ENCODE peak calls at places on chromosomes 12 and 14, in six cellular contexts. E is neural progenitor cell, W is HepG2, D is endothelial cell of umbilical vein, C is fibroblast of lung, I is SK-N-SH. G is an unnamed sample.

GRCh38 chr12:45583011-45583657 is 146.4 kb upstream of the ARID2 start:
- DNase-seq in E (no peak), W (no peak), D (no peak), C (peak), I (peak), G (no peak)

GRCh38 chr12:113298861-113299545 is 35.9 kb downstream of the SLC8B1 start:
- DNase-seq in E (no peak), W (no peak), D (no peak), C (no peak), I (no peak), G (no peak)

GRCh38 chr12:10614056-10614370 is 604 bp upstream of the MAGOHB start:
- DNase-seq in E (peak), W (no peak), D (no peak), C (peak), I (peak), G (no peak)

GRCh38 chr12:129911437-129912049 is 7.7 kb upstream of the TMEM132D start:
- DNase-seq in E (peak), W (peak), D (no peak), C (no peak), I (peak), G (peak)

GRCh38 chr14:74829238-74829637 is 46.7 kb downstream of the PROX2 start:
- DNase-seq in E (no peak), W (no peak), D (no peak), C (no peak), I (no peak), G (no peak)

GRCh38 chr12:3836641-3837040 is 36.6 kb downstream of the PARP11 start:
- DNase-seq in E (no peak), W (no peak), D (no peak), C (no peak), I (no peak), G (no peak)

GRCh38 chr12:120962487-120963054 is 15.8 kb upstream of the HNF1A start:
- DNase-seq in E (no peak), W (no peak), D (no peak), C (no peak), I (no peak), G (peak)

GRCh38 chr14:68514611-68515194 is 278.2 kb downstream of the ZFP36L1 start:
- DNase-seq in E (no peak), W (no peak), D (no peak), C (no peak), I (no peak), G (peak)

GRCh38 chr12:117674313-117674712 is 294.5 kb downstream of the KSR2 start:
- DNase-seq in E (no peak), W (no peak), D (peak), C (no peak), I (no peak), G (peak)

GRCh38 chr14:99143793-99144192 is 128.2 kb downstream of the BCL11B start:
- DNase-seq in E (no peak), W (no peak), D (no peak), C (no peak), I (no peak), G (no peak)

GRCh38 chr12:4482936-4483335 is 37.3 kb upstream of the FGF6 start:
- DNase-seq in E (no peak), W (no peak), D (no peak), C (no peak), I (no peak), G (no peak)

GRCh38 chr14:68692216-68692615 is 100.7 kb downstream of the ZFP36L1 start:
- DNase-seq in E (no peak), W (no peak), D (no peak), C (no peak), I (no peak), G (no peak)

GRCh38 chr14:87966816-87967215 is 26.2 kb downstream of the GALC start:
- DNase-seq in E (no peak), W (no peak), D (no peak), C (no peak), I (no peak), G (peak)

GRCh38 chr14:35385042-35385839 is 19.3 kb downstream of the NFKBIA start:
- DNase-seq in E (peak), W (peak), D (peak), C (peak), I (peak), G (no peak)

GRCh38 chr14:99520571-99521081 is 39.4 kb downstream of the CCNK start:
- DNase-seq in E (no peak), W (no peak), D (no peak), C (no peak), I (no peak), G (no peak)

GRCh38 chr14:53153702-53154112 is 584 bp upstream of the DDHD1 start:
- DNase-seq in E (no peak), W (no peak), D (no peak), C (no peak), I (no peak), G (no peak)

GRCh38 chr12:38258411-38258810 is 58.2 kb upstream of the ALG10B start:
- DNase-seq in E (no peak), W (no peak), D (no peak), C (no peak), I (no peak), G (no peak)

GRCh38 chr14:67480011-67480410 is 8.5 kb downstream of the TMEM229B start:
- DNase-seq in E (no peak), W (no peak), D (no peak), C (no peak), I (peak), G (no peak)

GRCh38 chr12:53974084-53975018 is at the start of gene HOTAIR:
- DNase-seq in E (no peak), W (no peak), D (no peak), C (no peak), I (peak), G (peak)

GRCh38 chr14:99537399-99537798 is 56.2 kb downstream of the CCNK start:
- DNase-seq in E (peak), W (no peak), D (peak), C (peak), I (no peak), G (peak)

GRCh38 chr12:108714866-108715265 is 16.5 kb downstream of the CORO1C start:
- DNase-seq in E (no peak), W (no peak), D (no peak), C (no peak), I (no peak), G (no peak)

GRCh38 chr12:8081921-8082577 is at the start of gene NECAP1:
- DNase-seq in E (peak), W (peak), D (peak), C (peak), I (peak), G (peak)

GRCh38 chr14:103104654-103105511 is 10.4 kb downstream of the EXOC3L4 start:
- DNase-seq in E (peak), W (no peak), D (no peak), C (peak), I (peak), G (peak)

GRCh38 chr12:28177461-28177860 is 12.8 kb upstream of the CCDC91 start:
- DNase-seq in E (no peak), W (no peak), D (no peak), C (no peak), I (no peak), G (peak)

GRCh38 chr12:12301122-12301521 is 34.3 kb upstream of the LRP6 start:
- DNase-seq in E (no peak), W (no peak), D (no peak), C (no peak), I (no peak), G (no peak)

GRCh38 chr12:96471368-96472040 is 17.9 kb upstream of the CFAP54 start:
- DNase-seq in E (no peak), W (no peak), D (peak), C (peak), I (no peak), G (peak)

GRCh38 chr12:120760349-120761245 is 35.0 kb downstream of the ACADS start:
- DNase-seq in E (no peak), W (no peak), D (no peak), C (no peak), I (no peak), G (no peak)

GRCh38 chr14:103613517-103613916 is 15.5 kb upstream of the KLC1 start:
- DNase-seq in E (no peak), W (peak), D (no peak), C (peak), I (no peak), G (no peak)

GRCh38 chr12:7130791-7131501 is 775 bp downstream of the CLSTN3 start:
- DNase-seq in E (peak), W (no peak), D (peak), C (peak), I (peak), G (peak)

GRCh38 chr12:130013771-130014484 is 110.1 kb upstream of the TMEM132D start:
- DNase-seq in E (peak), W (peak), D (no peak), C (peak), I (peak), G (peak)

GRCh38 chr14:51950007-51950406 is 39.3 kb upstream of the RTRAF start:
- DNase-seq in E (no peak), W (no peak), D (no peak), C (peak), I (no peak), G (no peak)

GRCh38 chr12:101772019-101772774 is 32.9 kb upstream of the SYCP3 start:
- DNase-seq in E (no peak), W (no peak), D (no peak), C (no peak), I (no peak), G (no peak)

GRCh38 chr12:131353826-131354225 is 357.1 kb upstream of the SFSWAP start:
- DNase-seq in E (no peak), W (no peak), D (no peak), C (no peak), I (no peak), G (peak)
- H3K27ac ChIP-seq in E (no peak), W (no peak), D (no peak), C (no peak), I (no peak), G (no peak)

GRCh38 chr14:80942158-80942738 is 710 bp upstream of the CEP128 start:
- DNase-seq in E (no peak), W (no peak), D (peak), C (no peak), I (no peak), G (peak)

GRCh38 chr14:80944861-80945617 is 3.5 kb upstream of the CEP128 start:
- DNase-seq in E (no peak), W (no peak), D (no peak), C (no peak), I (no peak), G (no peak)

GRCh38 chr14:80941241-80942157 is at the start of gene CEP128:
- DNase-seq in E (peak), W (peak), D (peak), C (peak), I (peak), G (peak)

DNA sequence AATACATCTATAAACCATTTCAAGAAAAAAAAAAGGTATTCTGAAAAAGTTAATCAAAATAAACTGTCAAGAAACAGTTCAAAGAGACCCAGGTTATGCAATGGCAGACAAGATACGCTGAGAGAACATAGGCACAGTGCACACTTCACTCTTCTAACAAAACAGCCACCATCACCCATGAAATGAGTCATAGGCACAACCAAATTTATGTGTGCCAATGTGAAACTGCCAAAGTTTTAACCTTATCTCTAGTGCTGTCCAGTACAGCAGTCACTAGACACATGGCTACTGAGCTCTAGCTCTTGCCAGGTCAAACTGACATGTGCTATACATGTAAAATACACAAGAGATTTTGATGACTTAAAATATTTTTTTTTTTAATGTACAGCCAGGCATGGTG is 1.4 kb downstream of the CEP128 start:
- DNase-seq in E (no peak), W (no peak), D (no peak), C (no peak), I (no peak), G (peak)
- H3K9ac ChIP-seq in E (no peak), W (no peak), D (no peak), C (no peak), I (no peak), G (no peak)

DNA sequence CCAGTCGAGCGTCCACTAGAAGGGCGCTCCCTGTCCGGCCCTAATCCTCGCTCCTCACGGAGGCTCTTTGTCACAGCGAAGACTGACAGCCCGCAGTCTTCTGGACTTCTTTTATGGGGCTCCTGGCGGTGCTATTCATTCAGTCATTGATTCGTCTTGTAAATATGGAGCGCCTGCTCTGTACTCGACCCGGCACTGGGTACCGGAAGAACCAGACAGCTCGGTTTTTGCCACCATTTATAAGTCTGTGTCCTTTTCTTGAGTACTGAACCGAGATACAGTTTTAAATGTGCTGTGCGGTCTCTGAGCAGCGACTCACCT is 570 bp downstream of the DMAC2L start:
- DNase-seq in E (no peak), W (peak), D (no peak), C (peak), I (no peak), G (no peak)
- H3K4me3 ChIP-seq in E (peak), W (peak), D (peak), C (peak), I (peak), G (peak)

GRCh38 chr12:55634186-55634585 is 2.5 kb upstream of the OR10P1 start:
- DNase-seq in E (no peak), W (no peak), D (no peak), C (no peak), I (no peak), G (no peak)
- H3K27ac ChIP-seq in E (no peak), W (no peak), D (no peak), C (no peak), I (no peak), G (no peak)

GRCh38 chr14:54629183-54629582 is 62.3 kb downstream of the SAMD4A start:
- DNase-seq in E (no peak), W (no peak), D (no peak), C (no peak), I (no peak), G (no peak)
- H3K9ac ChIP-seq in E (no peak), W (no peak), D (no peak), C (no peak), I (no peak), G (no peak)

GRCh38 chr12:57935839-57936512 is 5.4 kb upstream of the ATP23 start:
- DNase-seq in E (peak), W (peak), D (peak), C (peak), I (peak), G (peak)

GRCh38 chr12:57939291-57939690 is 2.1 kb upstream of the ATP23 start:
- DNase-seq in E (no peak), W (no peak), D (no peak), C (no peak), I (no peak), G (no peak)

GRCh38 chr12:57940052-57940914 is 1.1 kb upstream of the ATP23 start:
- DNase-seq in E (no peak), W (no peak), D (no peak), C (no peak), I (no peak), G (no peak)

GRCh38 chr12:57936513-57936883 is 4.9 kb upstream of the ATP23 start:
- DNase-seq in E (no peak), W (no peak), D (no peak), C (no peak), I (no peak), G (no peak)

DNA sequence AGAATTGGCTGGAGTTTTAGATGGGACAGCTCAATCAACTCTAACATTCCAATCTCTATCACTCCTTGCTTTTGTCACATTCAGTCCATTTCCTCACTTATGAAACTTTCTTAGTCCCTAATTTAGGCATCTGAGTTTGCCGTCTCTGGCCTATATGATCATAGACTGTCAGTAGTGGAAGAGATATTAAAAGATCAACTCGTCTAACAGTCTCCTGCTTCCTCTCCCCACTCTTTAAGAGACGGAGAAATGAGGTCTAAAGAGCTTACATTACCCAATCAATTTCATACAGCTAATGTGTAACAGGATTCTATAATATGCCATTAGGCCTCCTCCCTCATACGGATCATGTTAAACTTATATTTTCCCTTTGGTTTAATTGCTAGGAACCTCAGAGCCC is 6.6 kb upstream of the ATP23 start:
- DNase-seq in E (no peak), W (no peak), D (no peak), C (no peak), I (no peak), G (no peak)
- H3K4me3 ChIP-seq in E (no peak), W (no peak), D (no peak), C (no peak), I (peak), G (no peak)

DNA sequence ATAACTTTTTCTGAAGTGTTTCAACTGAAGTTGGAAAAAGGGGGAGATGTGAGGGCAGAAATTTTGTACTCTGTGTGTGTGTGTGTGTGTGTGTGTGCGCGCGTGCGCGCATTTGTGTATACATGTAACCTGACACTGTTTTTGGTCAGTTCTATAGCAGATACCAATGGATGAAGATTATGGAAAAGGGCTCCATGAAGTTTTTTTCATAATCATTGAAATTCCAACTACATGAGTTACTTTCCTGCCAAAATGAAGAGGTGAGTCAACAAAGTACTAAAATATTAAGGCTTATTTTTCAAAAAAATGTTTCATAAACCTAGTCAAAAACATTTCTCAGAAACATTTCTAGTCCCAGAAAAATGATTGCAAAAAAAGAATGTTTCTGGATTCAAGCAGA is 25.7 kb upstream of the CERS5 start:
- DNase-seq in E (no peak), W (no peak), D (peak), C (peak), I (no peak), G (peak)
- H3K27ac ChIP-seq in E (no peak), W (no peak), D (peak), C (no peak), I (peak), G (peak)

GRCh38 chr12:52193991-52194390 is 2.2 kb upstream of the KRT80 start:
- DNase-seq in E (no peak), W (no peak), D (peak), C (no peak), I (no peak), G (peak)
- H3K9ac ChIP-seq in E (no peak), W (no peak), D (no peak), C (no peak), I (peak), G (no peak)